ENCODE peak calls at places on chromosomes 5 and 9, in nine cellular contexts. One of them, this sample, is unnamed.

GRCh38 chr5:15995206-15996052 is 184.2 kb downstream of the MARCHF11 start:
- DNase-seq in NCI-H1417: peak; percentile 70
- DNase-seq in brain microvascular endothelial cell: peak; percentile 7
- DNase-seq in neural crest cell: no peak
- DNase-seq in stimulated activated CD8-positive, alpha-beta memory T cell treated with anti-CD3 and anti-CD28 coated beads, Interleukin-2, amount 100 ng/mL, for 1 hour: no peak
- DNase-seq in iPS DF 19.7: peak; percentile 12
- DNase-seq in amniotic epithelial cell: peak; percentile 37
- DNase-seq in activated naive CD8-positive, alpha-beta T cell treated with anti-CD3 and anti-CD28 coated beads, Interleukin-2, amount 50 U/mL, for 24 hours: no peak
- DNase-seq in NCI-H1105: peak; percentile 21
- DNase-seq in this sample: no peak

GRCh38 chr9:69139596-69139995 is 34.5 kb upstream of the TJP2 start:
- DNase-seq in NCI-H1105: no peak
- DNase-seq in NCI-H1417: no peak
- DNase-seq in brain microvascular endothelial cell: no peak
- DNase-seq in amniotic epithelial cell: no peak
- DNase-seq in neural crest cell: no peak
- DNase-seq in stimulated activated CD8-positive, alpha-beta memory T cell treated with anti-CD3 and anti-CD28 coated beads, Interleukin-2, amount 100 ng/mL, for 1 hour: no peak
- DNase-seq in iPS DF 19.7: no peak
- DNase-seq in activated naive CD8-positive, alpha-beta T cell treated with anti-CD3 and anti-CD28 coated beads, Interleukin-2, amount 50 U/mL, for 24 hours: no peak
- DNase-seq in this sample: no peak

GRCh38 chr9:94656976-94657375 is 17.7 kb upstream of the FBP1 start:
- DNase-seq in NCI-H1105: no peak
- DNase-seq in brain microvascular endothelial cell: no peak
- DNase-seq in amniotic epithelial cell: no peak
- DNase-seq in activated naive CD8-positive, alpha-beta T cell treated with anti-CD3 and anti-CD28 coated beads, Interleukin-2, amount 50 U/mL, for 24 hours: no peak
- DNase-seq in neural crest cell: no peak
- DNase-seq in iPS DF 19.7: no peak
- DNase-seq in stimulated activated CD8-positive, alpha-beta memory T cell treated with anti-CD3 and anti-CD28 coated beads, Interleukin-2, amount 100 ng/mL, for 1 hour: no peak
- DNase-seq in NCI-H1417: peak; percentile 45
- DNase-seq in this sample: no peak

GRCh38 chr5:157859227-157859575 is 256 bp upstream of the CLINT1 start:
- DNase-seq in stimulated activated CD8-positive, alpha-beta memory T cell treated with anti-CD3 and anti-CD28 coated beads, Interleukin-2, amount 100 ng/mL, for 1 hour: no peak
- DNase-seq in iPS DF 19.7: no peak
- DNase-seq in amniotic epithelial cell: no peak
- DNase-seq in brain microvascular endothelial cell: no peak
- DNase-seq in NCI-H1417: no peak
- DNase-seq in neural crest cell: no peak
- DNase-seq in NCI-H1105: no peak
- DNase-seq in activated naive CD8-positive, alpha-beta T cell treated with anti-CD3 and anti-CD28 coated beads, Interleukin-2, amount 50 U/mL, for 24 hours: no peak
- DNase-seq in this sample: no peak

GRCh38 chr5:74240783-74241750 is 399.5 kb downstream of the ENC1 start:
- DNase-seq in iPS DF 19.7: no peak
- DNase-seq in NCI-H1417: no peak
- DNase-seq in amniotic epithelial cell: peak; percentile 3
- DNase-seq in activated naive CD8-positive, alpha-beta T cell treated with anti-CD3 and anti-CD28 coated beads, Interleukin-2, amount 50 U/mL, for 24 hours: no peak
- DNase-seq in NCI-H1105: no peak
- DNase-seq in brain microvascular endothelial cell: no peak
- DNase-seq in stimulated activated CD8-positive, alpha-beta memory T cell treated with anti-CD3 and anti-CD28 coated beads, Interleukin-2, amount 100 ng/mL, for 1 hour: no peak
- DNase-seq in neural crest cell: no peak
- DNase-seq in this sample: no peak

GRCh38 chr5:176364765-176365662 is at the start of gene ARL10:
- DNase-seq in activated naive CD8-positive, alpha-beta T cell treated with anti-CD3 and anti-CD28 coated beads, Interleukin-2, amount 50 U/mL, for 24 hours: peak; percentile 72
- DNase-seq in amniotic epithelial cell: peak; percentile 8
- DNase-seq in neural crest cell: peak; percentile 42
- DNase-seq in stimulated activated CD8-positive, alpha-beta memory T cell treated with anti-CD3 and anti-CD28 coated beads, Interleukin-2, amount 100 ng/mL, for 1 hour: no peak
- DNase-seq in iPS DF 19.7: no peak
- DNase-seq in NCI-H1105: no peak
- DNase-seq in brain microvascular endothelial cell: no peak
- DNase-seq in NCI-H1417: peak; percentile 18
- DNase-seq in this sample: no peak

GRCh38 chr5:58666598-58667595 is 84.0 kb downstream of the RAB3C start:
- DNase-seq in brain microvascular endothelial cell: no peak
- DNase-seq in neural crest cell: no peak
- DNase-seq in amniotic epithelial cell: peak; percentile 1
- DNase-seq in NCI-H1417: peak; percentile 38
- DNase-seq in activated naive CD8-positive, alpha-beta T cell treated with anti-CD3 and anti-CD28 coated beads, Interleukin-2, amount 50 U/mL, for 24 hours: no peak
- DNase-seq in iPS DF 19.7: no peak
- DNase-seq in NCI-H1105: no peak
- DNase-seq in stimulated activated CD8-positive, alpha-beta memory T cell treated with anti-CD3 and anti-CD28 coated beads, Interleukin-2, amount 100 ng/mL, for 1 hour: no peak
- DNase-seq in this sample: no peak

GRCh38 chr9:112049834-112050516 is 125.1 kb downstream of the SUSD1 start:
- DNase-seq in amniotic epithelial cell: no peak
- DNase-seq in stimulated activated CD8-positive, alpha-beta memory T cell treated with anti-CD3 and anti-CD28 coated beads, Interleukin-2, amount 100 ng/mL, for 1 hour: no peak
- DNase-seq in brain microvascular endothelial cell: peak; percentile 31
- DNase-seq in NCI-H1105: peak; percentile 25
- DNase-seq in iPS DF 19.7: no peak
- DNase-seq in neural crest cell: no peak
- DNase-seq in activated naive CD8-positive, alpha-beta T cell treated with anti-CD3 and anti-CD28 coated beads, Interleukin-2, amount 50 U/mL, for 24 hours: no peak
- DNase-seq in NCI-H1417: no peak
- DNase-seq in this sample: no peak

GRCh38 chr5:157718529-157718928 is 12.7 kb upstream of the THG1L start:
- DNase-seq in brain microvascular endothelial cell: peak; percentile 68
- DNase-seq in iPS DF 19.7: peak; percentile 7
- DNase-seq in stimulated activated CD8-positive, alpha-beta memory T cell treated with anti-CD3 and anti-CD28 coated beads, Interleukin-2, amount 100 ng/mL, for 1 hour: no peak
- DNase-seq in neural crest cell: no peak
- DNase-seq in NCI-H1417: peak; percentile 46
- DNase-seq in amniotic epithelial cell: peak; percentile 65
- DNase-seq in NCI-H1105: no peak
- DNase-seq in activated naive CD8-positive, alpha-beta T cell treated with anti-CD3 and anti-CD28 coated beads, Interleukin-2, amount 50 U/mL, for 24 hours: no peak
- DNase-seq in this sample: no peak

GRCh38 chr5:146334074-146334533 is 4.5 kb upstream of the POU4F3 start:
- DNase-seq in neural crest cell: no peak
- DNase-seq in amniotic epithelial cell: no peak
- DNase-seq in iPS DF 19.7: no peak
- DNase-seq in brain microvascular endothelial cell: no peak
- DNase-seq in stimulated activated CD8-positive, alpha-beta memory T cell treated with anti-CD3 and anti-CD28 coated beads, Interleukin-2, amount 100 ng/mL, for 1 hour: no peak
- DNase-seq in activated naive CD8-positive, alpha-beta T cell treated with anti-CD3 and anti-CD28 coated beads, Interleukin-2, amount 50 U/mL, for 24 hours: no peak
- DNase-seq in NCI-H1417: no peak
- DNase-seq in NCI-H1105: no peak
- DNase-seq in this sample: no peak

GRCh38 chr5:172683696-172684464 is 42.8 kb downstream of the NEURL1B start:
- DNase-seq in amniotic epithelial cell: no peak
- DNase-seq in stimulated activated CD8-positive, alpha-beta memory T cell treated with anti-CD3 and anti-CD28 coated beads, Interleukin-2, amount 100 ng/mL, for 1 hour: no peak
- DNase-seq in neural crest cell: no peak
- DNase-seq in activated naive CD8-positive, alpha-beta T cell treated with anti-CD3 and anti-CD28 coated beads, Interleukin-2, amount 50 U/mL, for 24 hours: peak; percentile 53
- DNase-seq in NCI-H1105: no peak
- DNase-seq in NCI-H1417: no peak
- DNase-seq in iPS DF 19.7: no peak
- DNase-seq in brain microvascular endothelial cell: no peak
- DNase-seq in this sample: no peak

GRCh38 chr9:123957731-123958130 is 27.8 kb upstream of the DENND1A start:
- DNase-seq in iPS DF 19.7: no peak
- DNase-seq in brain microvascular endothelial cell: no peak
- DNase-seq in amniotic epithelial cell: peak; percentile 16
- DNase-seq in activated naive CD8-positive, alpha-beta T cell treated with anti-CD3 and anti-CD28 coated beads, Interleukin-2, amount 50 U/mL, for 24 hours: no peak
- DNase-seq in NCI-H1417: no peak
- DNase-seq in NCI-H1105: no peak
- DNase-seq in stimulated activated CD8-positive, alpha-beta memory T cell treated with anti-CD3 and anti-CD28 coated beads, Interleukin-2, amount 100 ng/mL, for 1 hour: no peak
- DNase-seq in neural crest cell: no peak
- DNase-seq in this sample: no peak

GRCh38 chr5:139808481-139809330 is 13.1 kb downstream of the PSD2 start:
- DNase-seq in brain microvascular endothelial cell: peak; percentile 29
- DNase-seq in amniotic epithelial cell: peak; percentile 30
- DNase-seq in neural crest cell: peak; percentile 47
- DNase-seq in iPS DF 19.7: no peak
- DNase-seq in NCI-H1417: no peak
- DNase-seq in stimulated activated CD8-positive, alpha-beta memory T cell treated with anti-CD3 and anti-CD28 coated beads, Interleukin-2, amount 100 ng/mL, for 1 hour: no peak
- DNase-seq in NCI-H1105: no peak
- DNase-seq in activated naive CD8-positive, alpha-beta T cell treated with anti-CD3 and anti-CD28 coated beads, Interleukin-2, amount 50 U/mL, for 24 hours: peak; percentile 58
- DNase-seq in this sample: no peak

GRCh38 chr9:91799113-91799735 is 150.8 kb downstream of the ROR2 start:
- DNase-seq in neural crest cell: no peak
- DNase-seq in brain microvascular endothelial cell: no peak
- DNase-seq in stimulated activated CD8-positive, alpha-beta memory T cell treated with anti-CD3 and anti-CD28 coated beads, Interleukin-2, amount 100 ng/mL, for 1 hour: no peak
- DNase-seq in amniotic epithelial cell: no peak
- DNase-seq in NCI-H1417: no peak
- DNase-seq in iPS DF 19.7: no peak
- DNase-seq in NCI-H1105: no peak
- DNase-seq in activated naive CD8-positive, alpha-beta T cell treated with anti-CD3 and anti-CD28 coated beads, Interleukin-2, amount 50 U/mL, for 24 hours: no peak
- DNase-seq in this sample: no peak

GRCh38 chr9:14347408-14348224 is 33.7 kb upstream of the NFIB start:
- DNase-seq in activated naive CD8-positive, alpha-beta T cell treated with anti-CD3 and anti-CD28 coated beads, Interleukin-2, amount 50 U/mL, for 24 hours: no peak
- DNase-seq in brain microvascular endothelial cell: peak; percentile 15
- DNase-seq in neural crest cell: no peak
- DNase-seq in amniotic epithelial cell: no peak
- DNase-seq in stimulated activated CD8-positive, alpha-beta memory T cell treated with anti-CD3 and anti-CD28 coated beads, Interleukin-2, amount 100 ng/mL, for 1 hour: no peak
- DNase-seq in iPS DF 19.7: no peak
- DNase-seq in NCI-H1417: no peak
- DNase-seq in NCI-H1105: peak; percentile 64
- DNase-seq in this sample: no peak